ENCODE peak calls at places on chromosomes 7 and 10, in six cellular contexts. T is HCT116, J is breast epithelium, Q is spleen, V is HepG2, H is endothelial cell of umbilical vein. O is an unnamed sample.

GRCh38 chr7:75596727-75597614 is 104.9 kb downstream of the SPDYE5 start:
- DNase-seq in J (no peak), Q (no peak), T (no peak), H (peak; percentile 62), V (no peak), O (no peak)

GRCh38 chr7:55274156-55274555 is 91.0 kb upstream of the LANCL2 start:
- DNase-seq in Q (no peak), V (no peak), T (no peak), H (no peak), J (no peak), O (no peak)

GRCh38 chr10:122188706-122189105 is 82.4 kb upstream of the BTBD16 start:
- DNase-seq in H (no peak), V (no peak), J (peak; percentile 21), T (no peak), Q (no peak), O (no peak)

GRCh38 chr7:4006687-4007086 is 675.4 kb upstream of the FOXK1 start:
- DNase-seq in Q (peak; percentile 38), V (peak; percentile 91), T (no peak), J (no peak), H (no peak), O (no peak)

GRCh38 chr10:93999401-93999851 is 5.7 kb downstream of the PLCE1 start:
- DNase-seq in V (no peak), J (peak; percentile 85), Q (no peak), H (no peak), T (no peak), O (no peak)

GRCh38 chr7:35548291-35548690 is 146.6 kb downstream of the HERPUD2 start:
- DNase-seq in H (no peak), Q (no peak), T (no peak), V (no peak), J (no peak), O (no peak)

GRCh38 chr7:132130497-132130896 is 445.8 kb downstream of the PLXNA4 start:
- DNase-seq in V (no peak), H (no peak), T (no peak), J (no peak), Q (peak; percentile 60), O (no peak)

GRCh38 chr10:111989136-111990050 is 194.2 kb downstream of the GPAM start:
- DNase-seq in H (no peak), V (no peak), Q (no peak), J (no peak), T (no peak), O (no peak)

GRCh38 chr10:90665905-90666662 is 191.8 kb downstream of the HTR7 start:
- DNase-seq in T (no peak), J (no peak), V (no peak), Q (no peak), H (no peak), O (no peak)

GRCh38 chr7:35555934-35556333 is 139.0 kb downstream of the HERPUD2 start:
- DNase-seq in T (no peak), Q (no peak), J (no peak), H (no peak), V (peak; percentile 43), O (no peak)

GRCh38 chr10:118835682-118836326 is 81.0 kb upstream of the CACUL1 start:
- DNase-seq in H (no peak), Q (no peak), T (peak; percentile 92), J (peak; percentile 97), V (no peak), O (no peak)

GRCh38 chr10:102785818-102786217 is 42.1 kb downstream of the WBP1L start:
- DNase-seq in T (no peak), J (no peak), V (no peak), Q (no peak), H (peak; percentile 93), O (no peak)

GRCh38 chr10:78630944-78631838 is 437.6 kb upstream of the ZMIZ1 start:
- DNase-seq in J (no peak), V (no peak), T (no peak), Q (no peak), H (no peak), O (no peak)

GRCh38 chr10:124145109-124145860 is 51.9 kb upstream of the CHST15 start:
- DNase-seq in Q (peak; percentile 92), J (peak; percentile 57), H (no peak), T (no peak), V (no peak), O (no peak)

GRCh38 chr10:30454744-30455498 is 20.9 kb downstream of the MAP3K8 start:
- DNase-seq in V (no peak), J (no peak), Q (no peak), H (peak; percentile 87), T (no peak), O (no peak)

GRCh38 chr10:128686638-128687278 is 560.5 kb upstream of the MKI67 start:
- DNase-seq in V (no peak), T (no peak), H (no peak), J (no peak), Q (no peak), O (no peak)

GRCh38 chr10:76049581-76050290 is 618.3 kb downstream of the LRMDA start:
- DNase-seq in T (no peak), V (no peak), Q (no peak), J (no peak), H (no peak), O (no peak)

GRCh38 chr7:221996-222715 is 29.8 kb downstream of the FAM20C start:
- DNase-seq in J (no peak), T (no peak), H (no peak), Q (no peak), V (no peak), O (no peak)

GRCh38 chr10:109963439-109963838 is 40.1 kb upstream of the XPNPEP1 start:
- DNase-seq in V (no peak), J (no peak), H (no peak), T (no peak), Q (no peak), O (no peak)

GRCh38 chr10:1151071-1152033 is 95.2 kb downstream of the WDR37 start:
- DNase-seq in J (no peak), Q (peak; percentile 48), H (no peak), V (no peak), T (no peak), O (peak; percentile 33)

GRCh38 chr10:124464028-124464751 is 2.6 kb downstream of the LHPP start:
- DNase-seq in Q (no peak), V (no peak), H (no peak), J (no peak), T (no peak), O (no peak)

GRCh38 chr10:117161386-117162033 is 23.4 kb upstream of the VAX1 start:
- DNase-seq in V (no peak), H (no peak), T (no peak), J (no peak), Q (no peak), O (no peak)

GRCh38 chr7:93315896-93316295 is 83.7 kb downstream of the VPS50 start:
- DNase-seq in V (no peak), T (no peak), H (peak; percentile 31), Q (no peak), J (no peak), O (no peak)

GRCh38 chr10:70241081-70241480 is 7.9 kb upstream of the PPA1 start:
- DNase-seq in T (no peak), H (no peak), V (no peak), J (no peak), Q (no peak), O (no peak)

GRCh38 chr10:72310241-72310633 is 36.5 kb downstream of the DDIT4 start:
- DNase-seq in Q (peak; percentile 68), V (no peak), H (no peak), T (no peak), J (no peak), O (no peak)

GRCh38 chr10:49322371-49323170 is 23.6 kb downstream of the C10orf71 start:
- DNase-seq in H (no peak), T (no peak), Q (no peak), J (no peak), V (no peak), O (no peak)

GRCh38 chr7:25946181-25946580 is 205.8 kb upstream of the NFE2L3 start:
- DNase-seq in V (no peak), J (no peak), T (no peak), Q (no peak), H (no peak), O (no peak)

GRCh38 chr10:44070282-44070681 is 314.6 kb downstream of the CXCL12 start:
- DNase-seq in Q (no peak), V (no peak), J (no peak), H (no peak), T (no peak), O (no peak)

GRCh38 chr7:150790416-150791075 is 9.6 kb downstream of the TMEM176B start:
- DNase-seq in Q (no peak), H (no peak), V (no peak), J (no peak), T (no peak), O (no peak)

GRCh38 chr10:35607475-35608316 is 2.6 kb downstream of the GJD4 start:
- DNase-seq in H (no peak), V (no peak), J (no peak), T (no peak), Q (no peak), O (no peak)

GRCh38 chr10:69994262-69994661 is 58.4 kb upstream of the MACROH2A2 start:
- DNase-seq in T (peak; percentile 77), Q (no peak), J (no peak), V (peak; percentile 44), H (peak; percentile 61), O (no peak)

GRCh38 chr10:5683065-5683464 is 1.6 kb upstream of the TASOR2 start:
- DNase-seq in J (no peak), H (no peak), Q (no peak), T (no peak), V (no peak), O (no peak)

GRCh38 chr7:96322847-96323461 is 1.1 kb upstream of the SLC25A13 start:
- DNase-seq in V (no peak), H (no peak), J (no peak), Q (no peak), T (no peak), O (no peak)

GRCh38 chr7:47557986-47558670 is 23.8 kb downstream of the TNS3 start:
- DNase-seq in H (no peak), Q (peak; percentile 60), J (no peak), T (peak; percentile 46), V (no peak), O (no peak)
- TF ChIP-seq POLR2AphosphoS5 in H (no peak), Q (peak; percentile 38), J (no peak), T (no peak), V (no peak), O (no peak)

GRCh38 chr7:153381275-153382119 is 621.9 kb downstream of the ACTR3B start:
- DNase-seq in J (no peak), V (peak; percentile 28), T (no peak), H (no peak), Q (no peak), O (peak; percentile 70)
- TF ChIP-seq POLR2AphosphoS5 in J (no peak), V (no peak), T (no peak), H (no peak), Q (no peak), O (no peak)

DNA sequence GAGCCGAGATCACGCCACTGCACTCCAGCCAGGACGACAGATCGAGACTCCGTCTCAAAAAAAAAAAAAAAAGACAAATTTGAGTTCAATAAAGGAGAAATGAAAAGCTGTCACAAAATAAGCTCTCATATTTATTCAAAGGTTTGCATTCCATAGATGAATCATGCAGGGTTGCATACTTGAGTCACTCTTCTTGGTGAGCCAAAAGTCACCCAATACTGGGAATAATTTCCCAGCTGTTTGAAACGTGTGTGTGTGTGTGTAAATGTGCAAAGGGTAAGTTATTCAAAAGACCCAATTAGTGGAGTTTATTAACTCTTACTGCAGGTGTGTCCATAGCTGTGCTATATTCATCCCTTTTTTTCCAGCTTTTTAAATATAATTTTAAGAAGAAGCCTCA is 297.7 kb downstream of the CCDC3 start:
- DNase-seq in T (no peak), H (peak; percentile 72), Q (no peak), V (no peak), J (no peak), O (no peak)
- TF ChIP-seq POLR2AphosphoS5 in T (no peak), H (peak; percentile 26), Q (no peak), V (no peak), J (no peak), O (no peak)

GRCh38 chr7:130365511-130366441 is 14.5 kb upstream of the CPA1 start:
- DNase-seq in Q (peak; percentile 41), V (no peak), H (no peak), T (no peak), J (peak; percentile 73), O (no peak)
- TF ChIP-seq POLR2AphosphoS5 in Q (no peak), V (no peak), H (no peak), T (no peak), J (no peak), O (no peak)

O was measured in H1.